ENCODE peak calls at places on chromosomes 2 and 18, in four cellular contexts. One of them, this sample, is unnamed.

GRCh38 chr2:85185431-85185940 is 52.3 kb downstream of the TCF7L1 start:
- DNase-seq in coronary artery: no peak
- DNase-seq in hypothalamus: no peak
- DNase-seq in H54: no peak
- DNase-seq in this sample: peak; percentile 50

GRCh38 chr2:68103656-68104055 is 40.9 kb upstream of the C1D start:
- DNase-seq in coronary artery: no peak
- DNase-seq in hypothalamus: no peak
- DNase-seq in H54: no peak
- DNase-seq in this sample: peak; percentile 28

GRCh38 chr2:38474058-38474457 is 97.0 kb upstream of the ATL2 start:
- DNase-seq in coronary artery: no peak
- DNase-seq in hypothalamus: no peak
- DNase-seq in H54: no peak
- DNase-seq in this sample: no peak

GRCh38 chr2:233092446-233093438 is 32.6 kb downstream of the INPP5D start:
- DNase-seq in coronary artery: peak; percentile 62
- DNase-seq in hypothalamus: no peak
- DNase-seq in H54: no peak
- DNase-seq in this sample: no peak

GRCh38 chr2:216799873-216800421 is 59.9 kb downstream of the TNP1 start:
- DNase-seq in coronary artery: no peak
- DNase-seq in hypothalamus: no peak
- DNase-seq in H54: peak; percentile 23
- DNase-seq in this sample: peak; percentile 74

GRCh38 chr18:12628706-12629702 is 28.9 kb downstream of the SPIRE1 start:
- DNase-seq in coronary artery: no peak
- DNase-seq in hypothalamus: no peak
- DNase-seq in H54: no peak
- DNase-seq in this sample: peak; percentile 89

GRCh38 chr2:43737097-43737854 is 36.6 kb upstream of the DYNC2LI1 start:
- DNase-seq in coronary artery: peak; percentile 78
- DNase-seq in hypothalamus: no peak
- DNase-seq in H54: peak; percentile 38
- DNase-seq in this sample: peak; percentile 90

GRCh38 chr2:46278952-46279351 is 18.3 kb upstream of the EPAS1 start:
- DNase-seq in coronary artery: no peak
- DNase-seq in hypothalamus: no peak
- DNase-seq in H54: no peak
- DNase-seq in this sample: no peak

GRCh38 chr2:226619707-226620106 is 179.9 kb downstream of the IRS1 start:
- DNase-seq in coronary artery: no peak
- DNase-seq in hypothalamus: no peak
- DNase-seq in H54: no peak
- DNase-seq in this sample: no peak

GRCh38 chr2:20617081-20617575 is 33.8 kb downstream of the HS1BP3 start:
- DNase-seq in coronary artery: peak; percentile 86
- DNase-seq in hypothalamus: no peak
- DNase-seq in H54: no peak
- DNase-seq in this sample: no peak

GRCh38 chr2:135875491-135876065 is 665 bp downstream of the MCM6 start:
- DNase-seq in coronary artery: peak; percentile 76
- DNase-seq in hypothalamus: no peak
- DNase-seq in H54: peak; percentile 56
- DNase-seq in this sample: peak; percentile 60

GRCh38 chr18:13696961-13697360 is 29.4 kb downstream of the FAM210A start:
- DNase-seq in coronary artery: no peak
- DNase-seq in hypothalamus: no peak
- DNase-seq in H54: no peak
- DNase-seq in this sample: peak; percentile 17

GRCh38 chr2:11092693-11093335 is 62.5 kb upstream of the SLC66A3 start:
- DNase-seq in coronary artery: no peak
- DNase-seq in hypothalamus: no peak
- DNase-seq in H54: no peak
- DNase-seq in this sample: no peak

This sample was measured in IMR-90.